ENCODE peak calls at places on chromosomes 5 and 9, in ten cellular contexts. O, R, Y, I, Q, U, L, E, N and G are unnamed samples.

GRCh38 chr5:110784901-110785300 is 46.1 kb downstream of the SLC25A46 start:
- DNase-seq in O (no peak), R (no peak), Y (no peak), I (no peak), Q (no peak), U (no peak), L (no peak), E (no peak), N (no peak), G (no peak)

GRCh38 chr9:88528356-88528755 is 6.6 kb upstream of the NXNL2 start:
- DNase-seq in O (no peak), R (no peak), Y (no peak), I (no peak), Q (no peak), U (no peak), L (no peak), E (no peak), N (peak), G (no peak)

GRCh38 chr5:154815684-154816247 is 34.6 kb downstream of the FAXDC2 start:
- DNase-seq in O (no peak), R (no peak), Y (no peak), I (no peak), Q (no peak), U (no peak), L (no peak), E (no peak), N (no peak), G (no peak)

GRCh38 chr5:10248378-10249260 is 1.1 kb downstream of the ATPSCKMT start:
- DNase-seq in O (no peak), R (no peak), Y (no peak), I (no peak), Q (no peak), U (no peak), L (no peak), E (peak), N (no peak), G (no peak)

GRCh38 chr5:81183811-81184748 is 49.0 kb upstream of the CKMT2 start:
- DNase-seq in O (no peak), R (no peak), Y (no peak), I (no peak), Q (no peak), U (no peak), L (no peak), E (no peak), N (no peak), G (no peak)

GRCh38 chr9:23630488-23630887 is 195.6 kb downstream of the ELAVL2 start:
- DNase-seq in O (no peak), R (no peak), Y (no peak), I (no peak), Q (no peak), U (no peak), L (no peak), E (no peak), N (no peak), G (no peak)

GRCh38 chr5:150662731-150663516 is 1.9 kb downstream of the MYOZ3 start:
- DNase-seq in O (no peak), R (no peak), Y (peak), I (no peak), Q (no peak), U (no peak), L (no peak), E (no peak), N (no peak), G (no peak)

GRCh38 chr9:76298497-76299144 is 95.6 kb downstream of the RFK start:
- DNase-seq in O (no peak), R (no peak), Y (no peak), I (no peak), Q (peak), U (no peak), L (no peak), E (peak), N (no peak), G (no peak)

GRCh38 chr9:78967557-78968212 is 604.1 kb upstream of the TLE4 start:
- DNase-seq in O (no peak), R (no peak), Y (no peak), I (no peak), Q (peak), U (no peak), L (no peak), E (no peak), N (peak), G (no peak)

DNA sequence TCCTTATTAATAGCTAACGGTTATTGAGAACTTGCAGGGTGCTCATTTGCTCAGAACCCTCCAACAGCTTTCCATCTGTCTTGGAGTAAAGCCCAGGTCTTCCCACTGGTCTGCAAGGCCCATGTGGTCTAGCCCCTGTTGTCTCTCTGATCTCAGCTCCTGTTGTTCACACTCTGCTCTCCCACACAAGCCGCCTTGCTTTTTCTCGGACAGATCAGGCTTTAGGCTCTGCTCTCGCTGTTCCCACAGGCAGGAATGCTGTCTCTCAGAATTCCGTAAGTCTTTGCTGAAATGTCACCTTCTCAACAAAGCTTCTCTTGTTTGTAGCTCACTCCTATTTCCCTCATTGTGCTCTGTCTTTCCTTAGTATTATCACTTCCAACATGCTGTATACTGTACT is 34.4 kb downstream of the GPR107 start:
- DNase-seq in O (no peak), R (no peak), Y (no peak), I (no peak), Q (no peak), U (no peak), L (no peak), E (no peak), N (no peak), G (no peak)
- H3K27ac ChIP-seq in O (no peak), R (no peak), Y (no peak), I (no peak), Q (no peak), U (no peak), L (no peak), E (no peak), N (no peak), G (no peak)

GRCh38 chr5:74543162-74543995 is 97.1 kb downstream of the ENC1 start:
- DNase-seq in O (peak), R (no peak), Y (no peak), I (no peak), Q (peak), U (no peak), L (no peak), E (peak), N (peak), G (no peak)
- H3K4me3 ChIP-seq in O (no peak), R (no peak), Y (no peak), I (no peak), Q (peak), U (no peak), L (no peak), E (peak), N (no peak), G (no peak)

DNA sequence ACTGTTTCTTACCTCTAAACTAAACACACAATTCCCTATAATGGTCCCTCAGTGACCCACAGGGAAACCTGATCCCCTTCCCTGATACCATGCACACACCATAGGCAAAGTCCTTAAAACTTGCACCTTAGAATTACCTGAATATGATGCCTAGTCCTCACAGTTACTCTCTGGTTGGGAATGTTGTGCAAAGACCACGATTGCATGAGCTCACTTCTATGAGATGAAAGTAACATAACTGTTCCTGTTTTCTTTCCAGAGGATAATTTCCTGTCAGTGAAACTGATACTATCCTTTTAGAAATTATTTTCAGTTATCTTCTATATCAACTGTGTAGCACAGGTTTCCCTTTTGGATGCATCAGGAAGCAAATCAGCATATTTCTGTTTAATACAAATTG is 51.4 kb upstream of the TNFAIP8 start:
- DNase-seq in O (no peak), R (no peak), Y (no peak), I (no peak), Q (no peak), U (no peak), L (no peak), E (no peak), N (no peak), G (no peak)
- H3K27ac ChIP-seq in O (no peak), R (no peak), Y (peak), I (no peak), Q (peak), U (no peak), L (no peak), E (no peak), N (no peak), G (peak)

DNA sequence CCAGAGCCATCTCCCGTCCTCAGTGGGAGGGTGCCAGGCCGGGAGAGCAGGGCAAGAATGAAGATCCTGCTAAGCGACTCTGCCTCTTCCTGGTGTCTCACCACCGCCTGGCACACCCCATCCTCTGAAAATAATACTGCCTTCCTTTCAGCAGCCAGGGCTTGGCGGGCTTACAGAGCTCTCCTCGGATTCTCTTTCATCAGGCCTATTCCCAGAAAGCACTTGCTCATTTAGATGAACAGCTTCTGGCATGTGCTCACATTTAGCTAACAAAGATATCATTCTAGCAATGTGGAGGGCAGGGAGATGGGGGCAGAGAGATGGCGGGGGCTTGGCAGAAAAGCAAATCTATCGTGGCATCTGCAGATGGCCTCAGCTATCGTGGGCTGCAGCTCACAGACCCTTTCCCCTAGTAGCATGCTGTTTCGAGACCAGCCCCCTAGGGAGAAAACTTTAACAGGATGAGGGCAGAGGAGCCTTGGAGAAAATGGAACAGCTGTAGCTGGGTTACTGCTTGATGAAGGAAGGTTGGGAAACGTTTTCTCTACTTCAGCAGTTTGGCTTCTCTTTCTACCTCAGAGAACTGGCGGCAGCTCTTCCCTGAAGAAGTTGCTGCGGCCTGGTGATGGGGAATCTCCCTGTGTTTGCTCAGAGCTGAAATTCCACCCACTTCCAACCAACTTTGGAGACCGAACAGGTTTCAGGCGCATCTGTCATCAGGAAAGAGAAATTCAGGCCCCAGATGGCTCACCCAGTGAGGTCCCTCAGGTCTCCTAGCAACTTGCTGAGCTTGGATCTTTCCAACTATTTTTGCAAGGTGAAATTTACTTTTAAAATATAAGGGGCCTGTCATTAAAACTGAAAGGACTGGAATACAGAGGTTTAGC is 102.1 kb downstream of the TMEM174 start:
- DNase-seq in O (no peak), R (no peak), Y (no peak), I (no peak), Q (no peak), U (no peak), L (no peak), E (no peak), N (peak), G (no peak)
- H3K4me3 ChIP-seq in O (no peak), R (peak), Y (no peak), I (no peak), Q (no peak), U (no peak), L (no peak), E (no peak), N (no peak), G (no peak)

DNA sequence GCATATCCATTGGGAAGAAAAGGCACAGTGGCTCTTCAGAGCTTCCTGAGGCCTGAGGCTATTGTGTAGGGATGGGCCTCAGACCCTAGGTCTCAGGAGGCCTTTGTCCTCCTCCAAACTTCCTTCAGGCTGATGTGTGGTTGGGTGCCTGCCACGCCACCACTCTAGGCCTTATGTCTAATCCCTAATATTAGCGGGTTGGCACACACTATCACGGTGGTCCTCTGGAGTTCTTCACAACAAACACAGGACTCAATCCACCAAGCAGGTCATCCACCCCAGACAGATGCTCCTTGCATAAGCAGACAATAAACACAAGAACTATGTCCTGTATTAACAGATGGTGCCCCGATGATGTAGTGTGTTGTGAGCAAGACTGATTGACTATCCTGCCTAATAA is 31.0 kb upstream of the FSTL4 start:
- DNase-seq in O (no peak), R (no peak), Y (no peak), I (no peak), Q (no peak), U (no peak), L (no peak), E (no peak), N (no peak), G (no peak)
- H3K27ac ChIP-seq in O (no peak), R (no peak), Y (no peak), I (no peak), Q (no peak), U (no peak), L (no peak), E (no peak), N (no peak), G (no peak)

DNA sequence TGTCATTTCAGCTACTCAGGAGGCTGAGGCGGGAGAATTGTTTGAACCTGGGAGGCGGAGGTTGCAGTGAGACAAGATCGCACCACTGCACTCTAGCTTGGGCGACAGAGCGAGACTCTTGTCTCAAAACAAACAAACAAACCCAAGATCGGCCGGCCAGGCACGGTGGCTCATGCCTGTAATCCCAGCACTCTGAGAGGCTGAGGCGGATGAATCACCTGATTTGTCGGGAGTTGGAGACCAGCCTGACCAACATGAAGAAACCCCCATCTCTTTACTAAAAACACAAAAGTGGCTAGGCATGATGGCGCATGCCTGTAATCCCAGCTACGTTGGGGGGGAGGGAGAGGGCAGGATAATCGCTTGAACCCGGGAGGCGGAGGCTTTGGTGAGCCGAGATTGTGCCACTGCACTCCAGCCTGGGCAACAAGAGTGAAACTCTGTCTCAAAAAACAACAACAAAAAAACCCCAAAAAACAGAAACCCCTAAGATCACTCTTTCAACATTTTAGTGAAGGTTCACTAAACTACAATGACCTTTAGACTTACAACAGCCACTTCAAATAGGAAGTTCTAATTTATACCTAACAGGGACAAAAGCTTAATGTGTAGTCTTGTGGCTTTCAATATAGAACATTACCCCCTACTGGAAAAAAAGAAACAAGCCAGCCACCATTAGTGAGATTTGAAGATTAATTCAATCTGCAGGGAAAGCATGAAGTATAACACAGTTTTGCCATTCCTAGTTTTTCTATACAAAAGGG is 7.0 kb downstream of the HSPA9 start:
- DNase-seq in O (no peak), R (no peak), Y (no peak), I (no peak), Q (no peak), U (no peak), L (no peak), E (no peak), N (no peak), G (no peak)
- H3K4me3 ChIP-seq in O (no peak), R (no peak), Y (no peak), I (no peak), Q (no peak), U (no peak), L (no peak), E (no peak), N (no peak), G (no peak)

DNA sequence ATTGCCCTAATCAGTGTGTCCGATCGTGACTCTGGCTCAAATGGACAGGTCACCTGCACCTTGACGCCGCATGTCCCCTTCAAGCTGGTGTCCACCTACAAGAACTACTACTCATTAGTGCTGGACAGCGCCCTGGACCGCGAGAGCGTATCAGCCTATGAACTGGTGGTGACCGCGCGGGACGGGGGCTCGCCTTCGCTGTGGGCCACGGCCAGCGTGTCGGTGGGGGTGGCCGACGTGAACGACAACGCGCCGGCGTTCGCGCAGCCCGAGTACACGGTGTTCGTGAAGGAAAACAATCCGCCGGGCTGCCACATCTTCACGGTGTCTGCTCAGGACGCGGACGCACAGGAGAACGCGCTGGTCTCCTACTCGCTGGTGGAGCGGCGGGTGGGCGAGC is 1.4 kb downstream of the PCDHA13 start:
- DNase-seq in O (no peak), R (no peak), Y (no peak), I (no peak), Q (no peak), U (no peak), L (no peak), E (no peak), N (no peak), G (no peak)
- H3K27ac ChIP-seq in O (no peak), R (no peak), Y (no peak), I (no peak), Q (no peak), U (no peak), L (no peak), E (no peak), N (no peak), G (no peak)

GRCh38 chr5:180618830-180619562 is 27.7 kb upstream of the SCGB3A1 start:
- DNase-seq in O (peak), R (no peak), Y (no peak), I (no peak), Q (peak), U (no peak), L (no peak), E (peak), N (peak), G (no peak)

GRCh38 chr5:180620014-180620413 is 28.7 kb upstream of the SCGB3A1 start:
- DNase-seq in O (no peak), R (no peak), Y (no peak), I (no peak), Q (no peak), U (no peak), L (no peak), E (no peak), N (no peak), G (no peak)

GRCh38 chr5:180619563-180619915 is 28.2 kb upstream of the SCGB3A1 start:
- DNase-seq in O (no peak), R (no peak), Y (no peak), I (no peak), Q (no peak), U (no peak), L (no peak), E (no peak), N (no peak), G (no peak)

GRCh38 chr5:180621311-180621710 is 28.1 kb downstream of the FLT4 start:
- DNase-seq in O (no peak), R (no peak), Y (no peak), I (no peak), Q (no peak), U (no peak), L (no peak), E (no peak), N (no peak), G (no peak)

GRCh38 chr5:180618487-180618829 is 27.2 kb upstream of the SCGB3A1 start:
- DNase-seq in O (no peak), R (no peak), Y (no peak), I (no peak), Q (no peak), U (no peak), L (no peak), E (no peak), N (no peak), G (no peak)
- H3K4me3 ChIP-seq in O (no peak), R (peak), Y (no peak), I (no peak), Q (peak), U (no peak), L (peak), E (peak), N (peak), G (no peak)

DNA sequence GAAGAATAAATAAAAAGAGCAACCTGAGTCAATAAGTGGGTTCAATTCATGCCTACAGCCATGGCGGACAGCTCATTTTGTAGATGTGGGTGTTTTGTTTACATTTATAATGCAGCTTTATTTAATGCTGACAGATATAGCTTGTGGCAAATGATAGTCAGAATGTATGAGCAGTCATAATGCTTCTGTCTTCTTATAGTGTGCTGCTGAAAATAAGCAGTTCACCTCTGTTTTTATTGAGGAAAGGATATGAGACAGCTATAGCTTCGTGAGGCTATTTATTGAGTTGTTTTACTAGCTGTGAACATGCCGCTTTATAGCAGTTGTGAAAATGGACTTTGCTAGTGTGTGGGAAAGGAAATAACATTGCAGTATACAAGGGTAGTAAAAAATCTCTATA is 147.4 kb downstream of the PBX3 start:
- DNase-seq in O (no peak), R (no peak), Y (no peak), I (no peak), Q (no peak), U (no peak), L (no peak), E (no peak), N (no peak), G (no peak)
- H3K27ac ChIP-seq in O (no peak), R (no peak), Y (no peak), I (no peak), Q (no peak), U (no peak), L (no peak), E (no peak), N (no peak), G (no peak)